ENCODE peak calls at places on chromosomes 13 and 19, in six cellular contexts. E, Y, X, H, B and O are unnamed samples.

GRCh38 chr13:113646921-113647340 is 11.1 kb downstream of the ATP4B start:
- DNase-seq in E (no peak), Y (no peak), X (no peak), H (no peak), B (no peak), O (no peak)

GRCh38 chr19:54281008-54281728 is at the start of gene LILRB2:
- DNase-seq in E (no peak), Y (no peak), X (no peak), H (no peak), B (no peak), O (no peak)

GRCh38 chr13:46964789-46965527 is 68.1 kb upstream of the HTR2A start:
- DNase-seq in E (no peak), Y (no peak), X (no peak), H (no peak), B (no peak), O (no peak)

GRCh38 chr13:84651288-84651687 is 769.0 kb upstream of the SLITRK1 start:
- DNase-seq in E (no peak), Y (no peak), X (no peak), H (no peak), B (no peak), O (no peak)

GRCh38 chr19:19121371-19121770 is 16.9 kb downstream of the TMEM161A start:
- DNase-seq in E (no peak), Y (no peak), X (no peak), H (no peak), B (no peak), O (no peak)

GRCh38 chr13:24925318-24926231 is 161.6 kb downstream of the RNF17 start:
- DNase-seq in E (no peak), Y (no peak), X (no peak), H (no peak), B (no peak), O (no peak)

GRCh38 chr13:33066329-33066728 is 50.1 kb downstream of the KL start:
- DNase-seq in E (no peak), Y (no peak), X (no peak), H (no peak), B (no peak), O (no peak)

GRCh38 chr19:52138614-52139290 is 986 bp downstream of the ZNF616 start:
- DNase-seq in E (peak; percentile 4), Y (peak; percentile 82), X (peak; percentile 12), H (no peak), B (peak; percentile 9), O (no peak)

GRCh38 chr19:35044317-35045117 is 3.0 kb downstream of the HPN start:
- DNase-seq in E (peak; percentile 16), Y (peak; percentile 60), X (peak; percentile 83), H (peak; percentile 43), B (peak; percentile 66), O (peak; percentile 54)

GRCh38 chr19:58054792-58055482 is 4.1 kb upstream of the ZNF135 start:
- DNase-seq in E (no peak), Y (peak; percentile 29), X (no peak), H (no peak), B (no peak), O (no peak)

GRCh38 chr19:18529782-18530181 is 7.9 kb upstream of the ELL start:
- DNase-seq in E (no peak), Y (no peak), X (no peak), H (no peak), B (no peak), O (no peak)

GRCh38 chr13:39516140-39516539 is 86.9 kb downstream of the LHFPL6 start:
- DNase-seq in E (no peak), Y (no peak), X (no peak), H (no peak), B (no peak), O (no peak)

GRCh38 chr13:47117268-47117667 is 220.4 kb upstream of the HTR2A start:
- DNase-seq in E (no peak), Y (no peak), X (no peak), H (no peak), B (no peak), O (no peak)

GRCh38 chr19:43624933-43625332 is 5.5 kb upstream of the ZNF428 start:
- DNase-seq in E (no peak), Y (peak; percentile 86), X (no peak), H (peak; percentile 70), B (peak; percentile 89), O (peak; percentile 80)

GRCh38 chr19:11446652-11447301 is 11.3 kb downstream of the PRKCSH start:
- DNase-seq in E (no peak), Y (peak; percentile 84), X (peak; percentile 83), H (no peak), B (peak; percentile 48), O (peak; percentile 23)

GRCh38 chr19:43786665-43787064 is 5.9 kb upstream of the KCNN4 start:
- DNase-seq in E (no peak), Y (no peak), X (no peak), H (no peak), B (no peak), O (no peak)

GRCh38 chr13:32852568-32852967 is 163.7 kb upstream of the KL start:
- DNase-seq in E (no peak), Y (no peak), X (no peak), H (no peak), B (no peak), O (no peak)

GRCh38 chr19:16371540-16371986 is 46.9 kb downstream of the KLF2 start:
- DNase-seq in E (no peak), Y (no peak), X (no peak), H (peak; percentile 79), B (peak; percentile 90), O (peak; percentile 87)

GRCh38 chr13:89749888-89750287 is 1597.6 kb upstream of the MIR17HG start:
- DNase-seq in E (no peak), Y (no peak), X (no peak), H (no peak), B (no peak), O (no peak)

GRCh38 chr13:110444226-110444653 is 117.3 kb downstream of the RAB20 start:
- DNase-seq in E (no peak), Y (no peak), X (no peak), H (no peak), B (no peak), O (no peak)

GRCh38 chr13:102870677-102871415 is 25.0 kb downstream of the ERCC5 start:
- DNase-seq in E (no peak), Y (peak; percentile 80), X (peak; percentile 52), H (peak; percentile 19), B (peak; percentile 36), O (peak; percentile 17)

GRCh38 chr13:101681834-101682233 is 229.4 kb downstream of the ITGBL1 start:
- DNase-seq in E (no peak), Y (no peak), X (no peak), H (no peak), B (no peak), O (no peak)